ENCODE peak calls at places on chromosome 14, in five cellular contexts. C is fibroblast of the aortic adventitia, D is choroid plexus epithelial cell, M is neural crest cell, J is foreskin fibroblast. W is an unnamed sample.

GRCh38 chr14:28766505-28767238 is at the start of gene FOXG1:
- DNase-seq in M (no peak), C (peak; percentile 43), J (peak; percentile 73), D (no peak), W (no peak)

GRCh38 chr14:57329833-57330232 is 60.6 kb upstream of the NAA30 start:
- DNase-seq in C (no peak), M (no peak), D (no peak), J (no peak), W (no peak)

GRCh38 chr14:101187017-101187815 is 283.7 kb upstream of the RTL1 start:
- DNase-seq in C (no peak), J (no peak), D (no peak), M (no peak), W (no peak)

GRCh38 chr14:56121786-56122185 is 3.6 kb downstream of the PELI2 start:
- DNase-seq in J (peak; percentile 55), M (no peak), C (no peak), D (no peak), W (no peak)

GRCh38 chr14:57182760-57183503 is 85.8 kb downstream of the EXOC5 start:
- DNase-seq in J (peak; percentile 23), C (peak; percentile 3), D (peak; percentile 39), M (no peak), W (no peak)

GRCh38 chr14:101109347-101109638 is 205.8 kb upstream of the RTL1 start:
- DNase-seq in D (no peak), M (no peak), C (no peak), J (no peak), W (no peak)

GRCh38 chr14:100417466-100417865 is 94.3 kb downstream of the SLC25A47 start:
- DNase-seq in M (peak; percentile 60), J (peak; percentile 95), C (peak; percentile 88), D (peak; percentile 96), W (no peak)

GRCh38 chr14:64584185-64584584 is 34.4 kb downstream of the PPP1R36 start:
- DNase-seq in J (no peak), D (no peak), C (peak; percentile 5), M (no peak), W (no peak)

GRCh38 chr14:93051600-93052546 is 63.9 kb downstream of the ITPK1 start:
- DNase-seq in D (no peak), M (no peak), C (no peak), J (no peak), W (no peak)

GRCh38 chr14:60723218-60724079 is 702 bp downstream of the SIX4 start:
- DNase-seq in J (peak; percentile 74), M (peak; percentile 40), C (peak; percentile 55), D (peak; percentile 72), W (peak; percentile 31)

GRCh38 chr14:101812071-101812470 is 50.6 kb downstream of the PPP2R5C start:
- DNase-seq in D (no peak), J (no peak), C (no peak), M (no peak), W (no peak)

GRCh38 chr14:40221428-40221827 is 789.2 kb upstream of the FBXO33 start:
- DNase-seq in M (no peak), J (no peak), D (no peak), C (no peak), W (no peak)

GRCh38 chr14:76872796-76873432 is 46.7 kb downstream of the LRRC74A start:
- DNase-seq in M (peak; percentile 68), C (peak; percentile 60), J (peak; percentile 74), D (peak; percentile 60), W (peak; percentile 58)

GRCh38 chr14:24395609-24396580 is 2.9 kb upstream of the NYNRIN start:
- DNase-seq in C (peak; percentile 72), D (no peak), M (no peak), J (no peak), W (no peak)

GRCh38 chr14:100782516-100783320 is 43.2 kb upstream of the MEG3 start:
- DNase-seq in M (no peak), C (no peak), D (no peak), J (no peak), W (no peak)

GRCh38 chr14:97873291-97873690 is 1076.1 kb downstream of the VRK1 start:
- DNase-seq in D (no peak), M (no peak), C (no peak), J (no peak), W (no peak)

GRCh38 chr14:76918176-76918750 is 92.1 kb downstream of the LRRC74A start:
- DNase-seq in C (peak; percentile 98), M (no peak), D (peak; percentile 84), J (peak; percentile 91), W (no peak)

GRCh38 chr14:59629384-59630158 is 53.0 kb upstream of the CCDC175 start:
- DNase-seq in M (no peak), C (no peak), J (no peak), D (no peak), W (no peak)

GRCh38 chr14:105146181-105146975 is 22.2 kb downstream of the JAG2 start:
- DNase-seq in M (no peak), J (no peak), C (no peak), D (no peak), W (no peak)

GRCh38 chr14:47722929-47723693 is 47.7 kb upstream of the MDGA2 start:
- DNase-seq in D (no peak), C (no peak), M (no peak), J (no peak), W (no peak)

GRCh38 chr14:65850429-65851145 is 438.1 kb downstream of the FUT8 start:
- DNase-seq in C (no peak), D (no peak), M (no peak), J (no peak), W (no peak)

GRCh38 chr14:45728448-45729225 is 475.6 kb upstream of the MIS18BP1 start:
- DNase-seq in D (no peak), C (no peak), M (no peak), J (peak; percentile 9), W (no peak)

GRCh38 chr14:64220466-64220865 is 73.7 kb downstream of the ESR2 start:
- DNase-seq in D (no peak), M (no peak), J (no peak), C (no peak), W (no peak)

GRCh38 chr14:64298773-64299172 is 4.6 kb upstream of the ESR2 start:
- DNase-seq in J (peak; percentile 13), D (peak; percentile 29), C (no peak), M (no peak), W (no peak)

GRCh38 chr14:35818346-35819115 is 7.6 kb upstream of the BRMS1L start:
- DNase-seq in D (peak; percentile 73), J (peak; percentile 72), C (peak; percentile 60), M (peak; percentile 14), W (no peak)

GRCh38 chr14:62462996-62463395 is 582.3 kb downstream of the KCNH5 start:
- DNase-seq in M (no peak), J (no peak), C (no peak), D (no peak), W (no peak)

GRCh38 chr14:75315143-75315542 is 36.5 kb downstream of the FOS start:
- DNase-seq in M (no peak), C (peak; percentile 84), D (peak; percentile 83), J (peak; percentile 77), W (no peak)

DNA sequence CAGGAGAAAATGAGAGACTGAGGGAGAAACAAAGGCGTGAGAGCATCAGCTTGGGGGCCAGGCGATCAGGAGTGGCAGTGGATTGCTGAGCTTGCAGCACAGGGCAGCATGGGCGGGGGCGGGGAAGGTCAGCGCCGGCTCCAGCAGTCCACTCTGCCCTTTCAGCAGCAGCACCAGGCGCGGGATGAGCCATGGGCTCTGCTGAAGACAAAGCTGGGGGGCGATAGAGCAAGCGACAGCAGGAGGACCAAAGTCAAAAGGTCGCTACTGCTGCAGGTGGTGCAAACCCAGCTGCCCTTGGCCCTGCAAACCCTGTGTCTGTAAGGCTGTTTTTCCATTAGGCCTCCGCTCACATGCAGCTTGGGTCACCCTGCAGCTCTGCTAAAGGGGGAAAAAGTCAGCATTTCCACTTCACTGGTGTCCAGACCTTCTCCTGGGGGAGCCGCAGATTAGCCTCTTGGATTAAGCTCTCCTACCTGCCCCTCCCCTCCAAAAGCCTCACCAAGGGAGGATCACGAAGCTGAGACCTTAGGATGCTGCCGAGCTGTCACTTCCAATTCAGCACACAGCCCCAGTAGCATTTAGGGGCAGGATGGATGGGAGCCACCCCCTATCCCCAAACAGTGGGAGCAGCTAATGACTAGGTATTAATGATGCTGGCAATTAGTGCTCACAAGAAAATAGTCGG is 204.8 kb downstream of the DPF3 start:
- DNase-seq in J (no peak), D (no peak), M (no peak), C (no peak), W (no peak)
- TF ChIP-seq CTCF in J (no peak), D (no peak), M (no peak), C (no peak), W (no peak)

GRCh38 chr14:103709814-103710213 is 5.4 kb downstream of the XRCC3 start:
- DNase-seq in J (no peak), D (no peak), M (no peak), C (no peak), W (no peak)

GRCh38 chr14:103710771-103711392 is 4.4 kb downstream of the XRCC3 start:
- DNase-seq in C (no peak), J (no peak), M (no peak), D (no peak), W (no peak)

GRCh38 chr14:103707329-103708263 is 7.7 kb downstream of the XRCC3 start:
- DNase-seq in J (peak; percentile 82), D (no peak), M (no peak), C (no peak), W (no peak)

GRCh38 chr14:103706551-103707328 is 8.5 kb downstream of the XRCC3 start:
- DNase-seq in M (no peak), J (no peak), C (no peak), D (no peak), W (no peak)

GRCh38 chr14:103708750-103709187 is 6.5 kb downstream of the XRCC3 start:
- DNase-seq in J (no peak), M (no peak), C (no peak), D (no peak), W (no peak)
- TF ChIP-seq CTCF in J (no peak), M (no peak), C (no peak), D (no peak), W (no peak)

DNA sequence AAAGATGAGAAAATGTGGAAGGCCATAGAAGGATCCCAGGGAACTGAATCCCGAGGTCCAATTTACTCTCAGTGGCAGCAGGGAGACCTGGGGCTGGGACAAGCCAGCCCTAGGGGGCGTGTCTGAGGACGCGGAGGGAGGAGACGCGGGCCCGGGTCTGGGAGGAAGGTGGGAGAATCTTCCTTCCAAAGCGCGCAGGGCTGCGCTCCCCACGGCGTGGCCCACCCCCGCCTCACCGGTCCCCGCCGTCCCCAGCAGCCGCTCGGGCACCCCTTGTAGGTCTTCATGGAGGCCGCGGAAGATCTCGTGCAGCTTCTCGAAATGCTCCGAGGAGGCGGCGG is 323 bp downstream of the VTI1B start:
- DNase-seq in M (peak; percentile 71), C (peak; percentile 30), J (peak; percentile 80), D (peak; percentile 52), W (peak; percentile 47)
- TF ChIP-seq CTCF in M (peak; percentile 38), C (peak; percentile 26), J (peak; percentile 17), D (peak; percentile 37), W (no peak)

GRCh38 chr14:79586401-79586800 is 624.9 kb downstream of the DIO2 start:
- DNase-seq in M (no peak), D (no peak), C (no peak), J (no peak), W (no peak)

GRCh38 chr14:79585845-79586244 is 625.5 kb downstream of the DIO2 start:
- DNase-seq in J (peak; percentile 35), D (peak; percentile 86), C (peak; percentile 25), M (no peak), W (no peak)

GRCh38 chr14:79587194-79587593 is 624.1 kb downstream of the DIO2 start:
- DNase-seq in C (no peak), J (no peak), D (peak; percentile 89), M (no peak), W (no peak)

GRCh38 chr14:79583738-79584405 is 627.4 kb downstream of the DIO2 start:
- DNase-seq in J (peak; percentile 56), C (peak; percentile 62), D (peak; percentile 86), M (no peak), W (no peak)

GRCh38 chr14:79584679-79585078 is 626.6 kb downstream of the DIO2 start:
- DNase-seq in C (peak; percentile 73), M (no peak), J (peak; percentile 85), D (peak; percentile 96), W (no peak)
- TF ChIP-seq CTCF in C (peak; percentile 18), M (no peak), J (peak; percentile 57), D (peak; percentile 69), W (no peak)